ENCODE peak calls at places on chromosomes 3 and 15, in four cellular contexts. One of them, this sample, is unnamed.
A peak's percentile ranks its signal among the peaks of the same experiment; 100 is the strongest.

GRCh38 chr3:177881330-177881729 is 654.9 kb upstream of the KCNMB2 start:
- DNase-seq in neural progenitor cell: no peak
- DNase-seq in cardiac muscle cell: no peak
- DNase-seq in CD4-positive, alpha-beta T cell: no peak
- DNase-seq in this sample: no peak

GRCh38 chr3:4721511-4721911 is 228.4 kb downstream of the ITPR1 start:
- DNase-seq in neural progenitor cell: no peak
- DNase-seq in cardiac muscle cell: no peak
- DNase-seq in CD4-positive, alpha-beta T cell: no peak
- DNase-seq in this sample: no peak

GRCh38 chr15:96327155-96327741 is 3.3 kb upstream of the NR2F2 start:
- DNase-seq in neural progenitor cell: peak; percentile 75
- DNase-seq in cardiac muscle cell: peak; percentile 53
- DNase-seq in CD4-positive, alpha-beta T cell: no peak
- DNase-seq in this sample: no peak

GRCh38 chr3:78644847-78645246 is 1123.0 kb downstream of the ROBO1 start:
- DNase-seq in neural progenitor cell: no peak
- DNase-seq in cardiac muscle cell: no peak
- DNase-seq in CD4-positive, alpha-beta T cell: no peak
- DNase-seq in this sample: no peak

GRCh38 chr3:66353530-66353929 is 132.7 kb downstream of the SLC25A26 start:
- DNase-seq in neural progenitor cell: no peak
- DNase-seq in cardiac muscle cell: no peak
- DNase-seq in CD4-positive, alpha-beta T cell: no peak
- DNase-seq in this sample: no peak

GRCh38 chr3:52253314-52254260 is 8.0 kb downstream of the PPM1M start:
- DNase-seq in neural progenitor cell: no peak
- DNase-seq in cardiac muscle cell: no peak
- DNase-seq in CD4-positive, alpha-beta T cell: peak; percentile 94
- DNase-seq in this sample: peak; percentile 83

GRCh38 chr15:66995257-66995656 is 70.1 kb upstream of the SMAD3 start:
- DNase-seq in neural progenitor cell: no peak
- DNase-seq in cardiac muscle cell: no peak
- DNase-seq in CD4-positive, alpha-beta T cell: no peak
- DNase-seq in this sample: no peak

GRCh38 chr3:190429681-190430080 is 20.0 kb downstream of the TMEM207 start:
- DNase-seq in neural progenitor cell: no peak
- DNase-seq in cardiac muscle cell: no peak
- DNase-seq in CD4-positive, alpha-beta T cell: no peak
- DNase-seq in this sample: no peak

GRCh38 chr3:99842826-99843589 is 25.3 kb downstream of the CMSS1 start:
- DNase-seq in neural progenitor cell: peak; percentile 41
- DNase-seq in cardiac muscle cell: peak; percentile 44
- DNase-seq in CD4-positive, alpha-beta T cell: no peak
- DNase-seq in this sample: no peak

GRCh38 chr3:164488893-164489292 is 589.4 kb downstream of the SI start:
- DNase-seq in neural progenitor cell: no peak
- DNase-seq in cardiac muscle cell: no peak
- DNase-seq in CD4-positive, alpha-beta T cell: no peak
- DNase-seq in this sample: no peak

GRCh38 chr3:77931272-77932009 is 891.5 kb downstream of the ROBO2 start:
- DNase-seq in neural progenitor cell: no peak
- DNase-seq in cardiac muscle cell: no peak
- DNase-seq in CD4-positive, alpha-beta T cell: no peak
- DNase-seq in this sample: no peak

GRCh38 chr15:39574416-39574815 is 6.5 kb upstream of the THBS1 start:
- DNase-seq in neural progenitor cell: no peak
- DNase-seq in cardiac muscle cell: no peak
- DNase-seq in CD4-positive, alpha-beta T cell: no peak
- DNase-seq in this sample: no peak

GRCh38 chr3:14463330-14464216 is 61.2 kb downstream of the SLC6A6 start:
- DNase-seq in neural progenitor cell: peak; percentile 79
- DNase-seq in cardiac muscle cell: no peak
- DNase-seq in CD4-positive, alpha-beta T cell: no peak
- DNase-seq in this sample: no peak

GRCh38 chr3:155070316-155070715 is 9.8 kb upstream of the MME start:
- DNase-seq in neural progenitor cell: no peak
- DNase-seq in cardiac muscle cell: no peak
- DNase-seq in CD4-positive, alpha-beta T cell: no peak
- DNase-seq in this sample: no peak

GRCh38 chr15:89982315-89983055 is 18.6 kb upstream of the ZNF710 start:
- DNase-seq in neural progenitor cell: no peak
- DNase-seq in cardiac muscle cell: no peak
- DNase-seq in CD4-positive, alpha-beta T cell: no peak
- DNase-seq in this sample: no peak

GRCh38 chr3:134325722-134326121 is 48.5 kb downstream of the AMOTL2 start:
- DNase-seq in neural progenitor cell: no peak
- DNase-seq in cardiac muscle cell: no peak
- DNase-seq in CD4-positive, alpha-beta T cell: no peak
- DNase-seq in this sample: no peak

GRCh38 chr3:50251220-50251619 is 15.2 kb downstream of the GNAI2 start:
- DNase-seq in neural progenitor cell: no peak
- DNase-seq in cardiac muscle cell: no peak
- DNase-seq in CD4-positive, alpha-beta T cell: no peak
- DNase-seq in this sample: no peak

GRCh38 chr3:177300039-177300833 is 103.0 kb upstream of the TBL1XR1 start:
- DNase-seq in neural progenitor cell: peak; percentile 14
- DNase-seq in cardiac muscle cell: no peak
- DNase-seq in CD4-positive, alpha-beta T cell: no peak
- DNase-seq in this sample: no peak

GRCh38 chr3:133439563-133439962 is 39.7 kb downstream of the BFSP2 start:
- DNase-seq in neural progenitor cell: no peak
- DNase-seq in cardiac muscle cell: no peak
- DNase-seq in CD4-positive, alpha-beta T cell: no peak
- DNase-seq in this sample: no peak

GRCh38 chr3:87084868-87085267 is 93.9 kb upstream of the VGLL3 start:
- DNase-seq in neural progenitor cell: no peak
- DNase-seq in cardiac muscle cell: no peak
- DNase-seq in CD4-positive, alpha-beta T cell: no peak
- DNase-seq in this sample: no peak

GRCh38 chr3:146308682-146309081 is 57.8 kb upstream of the PLSCR4 start:
- DNase-seq in neural progenitor cell: no peak
- DNase-seq in cardiac muscle cell: no peak
- DNase-seq in CD4-positive, alpha-beta T cell: no peak
- DNase-seq in this sample: no peak

GRCh38 chr3:48684480-48685143 is 1.1 kb downstream of the NCKIPSD start:
- DNase-seq in neural progenitor cell: no peak
- DNase-seq in cardiac muscle cell: no peak
- DNase-seq in CD4-positive, alpha-beta T cell: no peak
- DNase-seq in this sample: no peak

GRCh38 chr3:149280950-149281349 is 52.5 kb downstream of the TM4SF18 start:
- DNase-seq in neural progenitor cell: no peak
- DNase-seq in cardiac muscle cell: no peak
- DNase-seq in CD4-positive, alpha-beta T cell: no peak
- DNase-seq in this sample: no peak

GRCh38 chr15:68939501-68939900 is 9.2 kb downstream of the SPESP1 start:
- DNase-seq in neural progenitor cell: no peak
- DNase-seq in cardiac muscle cell: no peak
- DNase-seq in CD4-positive, alpha-beta T cell: no peak
- DNase-seq in this sample: no peak

GRCh38 chr3:159664011-159664410 is 324.6 kb upstream of the IL12A start:
- DNase-seq in neural progenitor cell: no peak
- DNase-seq in cardiac muscle cell: no peak
- DNase-seq in CD4-positive, alpha-beta T cell: no peak
- DNase-seq in this sample: no peak

GRCh38 chr3:171175840-171176239 is 149.3 kb upstream of the SLC2A2 start:
- DNase-seq in neural progenitor cell: no peak
- DNase-seq in cardiac muscle cell: no peak
- DNase-seq in CD4-positive, alpha-beta T cell: no peak
- DNase-seq in this sample: no peak

GRCh38 chr3:122299872-122300460 is 25.1 kb upstream of the CSTA start:
- DNase-seq in neural progenitor cell: peak; percentile 38
- DNase-seq in cardiac muscle cell: no peak
- DNase-seq in CD4-positive, alpha-beta T cell: peak; percentile 30
- DNase-seq in this sample: no peak

GRCh38 chr15:64343841-64344240 is 12.1 kb downstream of the CSNK1G1 start:
- DNase-seq in neural progenitor cell: no peak
- DNase-seq in cardiac muscle cell: no peak
- DNase-seq in CD4-positive, alpha-beta T cell: no peak
- DNase-seq in this sample: no peak

GRCh38 chr3:196517142-196517808 is 2.1 kb upstream of the SMCO1 start:
- DNase-seq in neural progenitor cell: no peak
- DNase-seq in cardiac muscle cell: no peak
- DNase-seq in CD4-positive, alpha-beta T cell: no peak
- DNase-seq in this sample: no peak

GRCh38 chr15:31362121-31362520 is 35.5 kb downstream of the KLF13 start:
- DNase-seq in neural progenitor cell: no peak
- DNase-seq in cardiac muscle cell: no peak
- DNase-seq in CD4-positive, alpha-beta T cell: no peak
- DNase-seq in this sample: no peak

GRCh38 chr3:127524300-127524896 is 66.1 kb downstream of the TPRA1 start:
- DNase-seq in neural progenitor cell: peak; percentile 56
- DNase-seq in cardiac muscle cell: no peak
- DNase-seq in CD4-positive, alpha-beta T cell: no peak
- DNase-seq in this sample: no peak

GRCh38 chr3:11522953-11523792 is 120.5 kb downstream of the VGLL4 start:
- DNase-seq in neural progenitor cell: no peak
- DNase-seq in cardiac muscle cell: no peak
- DNase-seq in CD4-positive, alpha-beta T cell: no peak
- DNase-seq in this sample: peak; percentile 10

GRCh38 chr15:92170897-92171296 is 222.8 kb upstream of the ST8SIA2 start:
- DNase-seq in neural progenitor cell: no peak
- DNase-seq in cardiac muscle cell: no peak
- DNase-seq in CD4-positive, alpha-beta T cell: no peak
- DNase-seq in this sample: no peak

GRCh38 chr3:42406727-42407450 is 3.5 kb downstream of the LYZL4 start:
- DNase-seq in neural progenitor cell: no peak
- DNase-seq in cardiac muscle cell: no peak
- DNase-seq in CD4-positive, alpha-beta T cell: no peak
- DNase-seq in this sample: no peak

GRCh38 chr3:184441202-184441900 is 61.5 kb downstream of the CHRD start:
- DNase-seq in neural progenitor cell: no peak
- DNase-seq in cardiac muscle cell: peak; percentile 73
- DNase-seq in CD4-positive, alpha-beta T cell: no peak
- DNase-seq in this sample: no peak
- H3K27ac ChIP-seq in neural progenitor cell: no peak overlapping the region
- H3K27ac ChIP-seq in cardiac muscle cell: peak overlapping the region; percentile 96
- H3K27ac ChIP-seq in CD4-positive, alpha-beta T cell: no peak overlapping the region
- H3K27ac ChIP-seq in this sample: no peak overlapping the region

DNA sequence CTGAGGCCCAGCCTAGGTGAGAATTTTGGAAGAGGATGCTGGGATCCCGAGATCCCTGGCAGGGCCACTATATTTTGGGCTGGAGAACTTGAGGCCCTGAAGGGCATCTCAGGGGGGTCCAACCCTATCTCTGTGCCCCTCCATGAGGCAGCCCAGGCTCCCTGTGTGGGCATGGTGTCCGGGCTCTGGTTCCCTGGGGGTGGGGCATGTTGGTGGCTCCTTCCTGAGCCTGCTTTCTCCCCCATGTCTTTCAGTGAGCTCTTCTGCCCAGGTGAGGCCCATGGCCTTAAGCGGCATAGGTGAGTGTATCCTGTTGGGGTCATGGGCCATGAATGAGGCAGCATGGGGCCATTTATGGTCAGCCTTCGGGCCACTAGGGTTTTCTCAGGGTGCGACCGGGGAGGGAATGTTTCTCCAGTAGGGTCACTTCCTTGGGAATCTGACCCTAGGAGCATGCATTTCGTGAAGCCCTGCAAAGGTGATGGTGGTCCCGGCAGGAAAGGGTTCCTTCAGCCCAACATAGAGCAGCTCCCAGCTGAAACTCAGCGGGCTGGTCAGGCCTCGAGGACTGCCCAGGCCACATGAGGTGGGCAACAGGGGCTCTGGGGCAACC is 191.3 kb downstream of the UBE3A start:
- DNase-seq in neural progenitor cell: no peak
- DNase-seq in cardiac muscle cell: no peak
- DNase-seq in CD4-positive, alpha-beta T cell: peak; percentile 1
- DNase-seq in this sample: no peak
- H3K9me3 ChIP-seq in neural progenitor cell: no peaks in the 10 kb centered on the region
- H3K9me3 ChIP-seq in cardiac muscle cell: no peaks in the 10 kb centered on the region
- H3K9me3 ChIP-seq in CD4-positive, alpha-beta T cell: peaks cover 4% of the 10 kb centered on the region
- H3K9me3 ChIP-seq in this sample: no peaks in the 10 kb centered on the region

GRCh38 chr15:58697220-58697619 is 52.3 kb downstream of the ADAM10 start:
- DNase-seq in neural progenitor cell: no peak
- DNase-seq in cardiac muscle cell: no peak
- DNase-seq in CD4-positive, alpha-beta T cell: no peak
- DNase-seq in this sample: no peak

GRCh38 chr15:58690703-58691102 is 58.8 kb downstream of the ADAM10 start:
- DNase-seq in neural progenitor cell: no peak
- DNase-seq in cardiac muscle cell: no peak
- DNase-seq in CD4-positive, alpha-beta T cell: no peak
- DNase-seq in this sample: no peak

GRCh38 chr15:58696740-58697139 is 52.8 kb downstream of the ADAM10 start:
- DNase-seq in neural progenitor cell: no peak
- DNase-seq in cardiac muscle cell: no peak
- DNase-seq in CD4-positive, alpha-beta T cell: no peak
- DNase-seq in this sample: no peak

GRCh38 chr15:58698887-58699641 is 50.4 kb downstream of the ADAM10 start:
- DNase-seq in neural progenitor cell: no peak
- DNase-seq in cardiac muscle cell: no peak
- DNase-seq in CD4-positive, alpha-beta T cell: no peak
- DNase-seq in this sample: no peak

GRCh38 chr15:58694641-58695398 is 54.7 kb downstream of the ADAM10 start:
- DNase-seq in neural progenitor cell: no peak
- DNase-seq in cardiac muscle cell: peak; percentile 10
- DNase-seq in CD4-positive, alpha-beta T cell: no peak
- DNase-seq in this sample: no peak
- H3K27ac ChIP-seq in neural progenitor cell: peak overlapping the region; percentile 56
- H3K27ac ChIP-seq in cardiac muscle cell: peak overlapping the region; percentile 49
- H3K27ac ChIP-seq in CD4-positive, alpha-beta T cell: no peak overlapping the region
- H3K27ac ChIP-seq in this sample: no peak overlapping the region

DNA sequence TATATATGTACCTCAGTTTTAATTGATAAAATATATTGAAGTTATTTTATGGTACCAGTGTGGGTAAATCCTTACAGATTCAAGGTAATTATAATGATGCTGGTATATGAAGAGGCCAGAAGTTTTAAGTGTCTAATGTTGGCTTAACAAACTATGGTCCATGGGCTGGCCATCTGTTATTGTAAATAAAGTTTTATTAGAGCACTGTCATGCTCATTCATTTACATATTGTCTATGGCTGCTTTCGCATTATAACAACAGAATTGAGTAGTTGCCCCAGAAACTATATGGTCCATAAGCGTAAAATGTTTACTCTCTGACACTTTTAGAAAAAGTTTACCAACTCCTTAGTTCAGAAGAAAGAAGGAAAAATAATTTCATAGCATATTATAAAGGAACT is 67.9 kb downstream of the MEF2A start:
- DNase-seq in neural progenitor cell: no peak
- DNase-seq in cardiac muscle cell: no peak
- DNase-seq in CD4-positive, alpha-beta T cell: no peak
- DNase-seq in this sample: no peak
- H3K9me3 ChIP-seq in neural progenitor cell: no peaks in the 10 kb centered on the region
- H3K9me3 ChIP-seq in cardiac muscle cell: no peaks in the 10 kb centered on the region
- H3K9me3 ChIP-seq in CD4-positive, alpha-beta T cell: no peaks in the 10 kb centered on the region
- H3K9me3 ChIP-seq in this sample: no peaks in the 10 kb centered on the region

This sample was measured in upper lobe of right lung.